ENCODE peak calls at places on chromosomes 7 and 10, in ten cellular contexts. M is activated naive CD8-positive, alpha-beta T cell treated with anti-CD3 and anti-CD28 coated beads for 36 hours; J is AML-193; X is Right ventricle myocardium inferior; B is NCI-H1092; L is activated CD8-positive, alpha-beta memory T cell treated with anti-CD3 and anti-CD28 coated beads for 1 hour; S is stomach; O is HFFc6; E is lower lobe of right lung; C is NCI-H460. K is an unnamed sample.

GRCh38 chr10:131777162-131777561 is 123.6 kb upstream of the PPP2R2D start:
- DNase-seq in M (no peak), J (no peak), X (no peak), B (no peak), L (no peak), S (no peak), O (no peak), E (no peak), C (no peak), K (no peak)

GRCh38 chr7:108234981-108235450 is 104.9 kb upstream of the LAMB4 start:
- DNase-seq in M (no peak), J (no peak), X (no peak), B (no peak), L (no peak), S (no peak), O (no peak), E (no peak), C (no peak), K (no peak)

GRCh38 chr10:22633528-22633927 is 80.8 kb downstream of the PIP4K2A start:
- DNase-seq in M (no peak), J (no peak), X (no peak), B (no peak), L (no peak), S (no peak), O (no peak), E (no peak), C (no peak), K (no peak)

GRCh38 chr10:106499448-106499847 is 665.1 kb downstream of the SORCS1 start:
- DNase-seq in M (no peak), J (no peak), X (no peak), B (no peak), L (no peak), S (no peak), O (no peak), E (no peak), C (no peak), K (no peak)

GRCh38 chr10:190216-190615 is 55.0 kb downstream of the ZMYND11 start:
- DNase-seq in M (no peak), J (no peak), X (no peak), B (no peak), L (no peak), S (no peak), O (no peak), E (no peak), C (no peak), K (no peak)

GRCh38 chr7:102912742-102913141 is at the start of gene LRRC17:
- DNase-seq in M (no peak), J (no peak), X (no peak), B (peak; percentile 91), L (no peak), S (no peak), O (peak; percentile 72), E (no peak), C (no peak), K (peak; percentile 52)

GRCh38 chr10:59879363-59879935 is 26.9 kb downstream of the CCDC6 start:
- DNase-seq in M (no peak), J (no peak), X (no peak), B (no peak), L (no peak), S (no peak), O (no peak), E (no peak), C (no peak), K (no peak)

GRCh38 chr10:17200035-17200884 is 1.2 kb downstream of the TRDMT1 start:
- DNase-seq in M (no peak), J (peak; percentile 34), X (no peak), B (no peak), L (no peak), S (no peak), O (peak; percentile 26), E (no peak), C (no peak), K (no peak)

GRCh38 chr7:105648561-105649401 is 67.5 kb upstream of the EFCAB10 start:
- DNase-seq in M (no peak), J (no peak), X (no peak), B (peak; percentile 65), L (no peak), S (peak; percentile 60), O (no peak), E (no peak), C (peak; percentile 56), K (no peak)

GRCh38 chr10:106836923-106837322 is 327.6 kb downstream of the SORCS1 start:
- DNase-seq in M (no peak), J (peak; percentile 33), X (no peak), B (no peak), L (no peak), S (no peak), O (no peak), E (no peak), C (no peak), K (no peak)

GRCh38 chr7:90834771-90835170 is 238.7 kb downstream of the CDK14 start:
- DNase-seq in M (no peak), J (no peak), X (no peak), B (no peak), L (no peak), S (no peak), O (no peak), E (no peak), C (no peak), K (no peak)

GRCh38 chr10:34739915-34740314 is 75.2 kb downstream of the PARD3 start:
- DNase-seq in M (no peak), J (no peak), X (peak; percentile 72), B (peak; percentile 86), L (no peak), S (peak; percentile 30), O (peak; percentile 41), E (peak; percentile 50), C (no peak), K (peak; percentile 73)

GRCh38 chr7:151167197-151167911 is at the start of gene GBX1:
- DNase-seq in M (no peak), J (no peak), X (no peak), B (no peak), L (no peak), S (peak; percentile 20), O (no peak), E (peak; percentile 52), C (no peak), K (no peak)

GRCh38 chr10:93071674-93072224 is 1.9 kb upstream of the CYP26A1 start:
- DNase-seq in M (no peak), J (no peak), X (no peak), B (no peak), L (no peak), S (no peak), O (no peak), E (peak; percentile 54), C (peak; percentile 18), K (no peak)

GRCh38 chr7:150567168-150567567 is at the start of gene GIMAP4:
- DNase-seq in M (no peak), J (no peak), X (no peak), B (no peak), L (no peak), S (no peak), O (no peak), E (no peak), C (no peak), K (no peak)

GRCh38 chr7:96093435-96093834 is 228.5 kb downstream of the SLC25A13 start:
- DNase-seq in M (no peak), J (no peak), X (no peak), B (no peak), L (no peak), S (no peak), O (peak; percentile 65), E (no peak), C (no peak), K (peak; percentile 60)

GRCh38 chr10:12945709-12946359 is 55.7 kb downstream of the CCDC3 start:
- DNase-seq in M (no peak), J (no peak), X (no peak), B (no peak), L (no peak), S (no peak), O (no peak), E (no peak), C (no peak), K (no peak)

GRCh38 chr10:72243822-72244437 is 27.9 kb upstream of the ASCC1 start:
- DNase-seq in M (no peak), J (no peak), X (peak; percentile 77), B (no peak), L (no peak), S (peak; percentile 58), O (peak; percentile 90), E (peak; percentile 56), C (peak; percentile 94), K (peak; percentile 79)

GRCh38 chr7:84582747-84583146 is 388.2 kb upstream of the SEMA3A start:
- DNase-seq in M (no peak), J (no peak), X (no peak), B (no peak), L (no peak), S (no peak), O (no peak), E (no peak), C (no peak), K (no peak)

GRCh38 chr10:88120599-88121333 is 257.3 kb downstream of the PTEN start:
- DNase-seq in M (no peak), J (peak; percentile 72), X (no peak), B (no peak), L (no peak), S (no peak), O (no peak), E (peak; percentile 64), C (no peak), K (no peak)

GRCh38 chr7:137120690-137121089 is 222.8 kb downstream of the PTN start:
- DNase-seq in M (no peak), J (no peak), X (no peak), B (no peak), L (no peak), S (no peak), O (no peak), E (no peak), C (no peak), K (no peak)

GRCh38 chr10:127254276-127254675 is 57.9 kb upstream of the INSYN2A start:
- DNase-seq in M (no peak), J (no peak), X (no peak), B (no peak), L (no peak), S (no peak), O (no peak), E (no peak), C (no peak), K (no peak)

GRCh38 chr7:127911968-127912511 is 119.2 kb downstream of the LRRC4 start:
- DNase-seq in M (no peak), J (no peak), X (no peak), B (no peak), L (no peak), S (no peak), O (no peak), E (no peak), C (no peak), K (no peak)

GRCh38 chr10:114607358-114607998 is 50.6 kb downstream of the ABLIM1 start:
- DNase-seq in M (no peak), J (no peak), X (no peak), B (no peak), L (no peak), S (no peak), O (no peak), E (no peak), C (no peak), K (no peak)

GRCh38 chr10:71599518-71599917 is 120.1 kb downstream of the C10orf105 start:
- DNase-seq in M (no peak), J (no peak), X (no peak), B (no peak), L (no peak), S (no peak), O (no peak), E (no peak), C (no peak), K (no peak)

GRCh38 chr10:98074315-98074911 is 44.0 kb upstream of the CRTAC1 start:
- DNase-seq in M (no peak), J (no peak), X (no peak), B (no peak), L (no peak), S (no peak), O (no peak), E (no peak), C (peak; percentile 9), K (peak; percentile 29)

GRCh38 chr7:142583424-142583823 is 165.8 kb upstream of the PRSS1 start:
- DNase-seq in M (peak; percentile 51), J (peak; percentile 36), X (no peak), B (no peak), L (no peak), S (no peak), O (peak; percentile 88), E (no peak), C (peak; percentile 26), K (peak; percentile 81)

GRCh38 chr10:15315286-15315685 is 55.8 kb downstream of the FAM171A1 start:
- DNase-seq in M (no peak), J (no peak), X (no peak), B (no peak), L (no peak), S (no peak), O (no peak), E (no peak), C (no peak), K (no peak)

K was measured in AG08396.